ENCODE peak calls at places on chromosomes 1 and 21, in seven cellular contexts. One of them, this sample, is unnamed.

GRCh38 chr1:170663441-170664282 is at the start of gene PRRX1:
- DNase-seq in HCT116: no peak
- DNase-seq in K562: no peak
- DNase-seq in SK-N-SH: no peak
- DNase-seq in HepG2: no peak
- DNase-seq in GM12878: no peak
- DNase-seq in H1: no peak
- DNase-seq in this sample: no peak

GRCh38 chr1:184685116-184685515 is 69.5 kb downstream of the EDEM3 start:
- DNase-seq in H1: no peak
- DNase-seq in K562: no peak
- DNase-seq in SK-N-SH: no peak
- DNase-seq in HepG2: no peak
- DNase-seq in HCT116: no peak
- DNase-seq in GM12878: peak; percentile 63
- DNase-seq in this sample: no peak

GRCh38 chr1:40029608-40030007 is 10.9 kb upstream of the CAP1 start:
- DNase-seq in K562: no peak
- DNase-seq in HepG2: no peak
- DNase-seq in HCT116: no peak
- DNase-seq in SK-N-SH: no peak
- DNase-seq in GM12878: no peak
- DNase-seq in H1: no peak
- DNase-seq in this sample: peak; percentile 80

GRCh38 chr1:185632659-185633428 is 101.3 kb upstream of the HMCN1 start:
- DNase-seq in HepG2: no peak
- DNase-seq in SK-N-SH: no peak
- DNase-seq in GM12878: no peak
- DNase-seq in H1: no peak
- DNase-seq in K562: no peak
- DNase-seq in HCT116: no peak
- DNase-seq in this sample: no peak

GRCh38 chr1:25672763-25673409 is 56.3 kb downstream of the MAN1C1 start:
- DNase-seq in SK-N-SH: no peak
- DNase-seq in HepG2: no peak
- DNase-seq in K562: no peak
- DNase-seq in H1: no peak
- DNase-seq in HCT116: no peak
- DNase-seq in GM12878: no peak
- DNase-seq in this sample: no peak

GRCh38 chr1:75079535-75080290 is 54.5 kb upstream of the LHX8 start:
- DNase-seq in H1: no peak
- DNase-seq in K562: no peak
- DNase-seq in SK-N-SH: peak; percentile 21
- DNase-seq in HepG2: no peak
- DNase-seq in HCT116: no peak
- DNase-seq in GM12878: no peak
- DNase-seq in this sample: peak; percentile 2

GRCh38 chr1:214540324-214540723 is 11.1 kb downstream of the PTPN14 start:
- DNase-seq in SK-N-SH: no peak
- DNase-seq in HepG2: no peak
- DNase-seq in HCT116: no peak
- DNase-seq in GM12878: no peak
- DNase-seq in H1: no peak
- DNase-seq in K562: no peak
- DNase-seq in this sample: no peak

GRCh38 chr1:239810071-239810481 is 281.6 kb upstream of the FMN2 start:
- DNase-seq in GM12878: no peak
- DNase-seq in H1: no peak
- DNase-seq in HepG2: no peak
- DNase-seq in SK-N-SH: no peak
- DNase-seq in K562: no peak
- DNase-seq in HCT116: no peak
- DNase-seq in this sample: no peak

GRCh38 chr1:97073169-97073568 is 351.6 kb downstream of the PTBP2 start:
- DNase-seq in HepG2: no peak
- DNase-seq in SK-N-SH: no peak
- DNase-seq in H1: no peak
- DNase-seq in HCT116: no peak
- DNase-seq in K562: no peak
- DNase-seq in GM12878: no peak
- DNase-seq in this sample: no peak

GRCh38 chr1:183180213-183180612 is 5.9 kb upstream of the LAMC2 start:
- DNase-seq in GM12878: peak; percentile 36
- DNase-seq in H1: no peak
- DNase-seq in HepG2: no peak
- DNase-seq in K562: no peak
- DNase-seq in HCT116: no peak
- DNase-seq in SK-N-SH: peak; percentile 54
- DNase-seq in this sample: no peak

GRCh38 chr1:231808990-231809389 is 182.4 kb downstream of the DISC1 start:
- DNase-seq in GM12878: no peak
- DNase-seq in HCT116: no peak
- DNase-seq in H1: no peak
- DNase-seq in SK-N-SH: no peak
- DNase-seq in HepG2: no peak
- DNase-seq in K562: no peak
- DNase-seq in this sample: no peak

GRCh38 chr21:44272231-44272858 is 10.6 kb upstream of the DNMT3L start:
- DNase-seq in K562: no peak
- DNase-seq in SK-N-SH: no peak
- DNase-seq in HCT116: no peak
- DNase-seq in HepG2: no peak
- DNase-seq in GM12878: no peak
- DNase-seq in H1: no peak
- DNase-seq in this sample: no peak

GRCh38 chr1:33660244-33660643 is 187.8 kb downstream of the ZSCAN20 start:
- DNase-seq in HepG2: no peak
- DNase-seq in SK-N-SH: no peak
- DNase-seq in HCT116: no peak
- DNase-seq in GM12878: no peak
- DNase-seq in H1: no peak
- DNase-seq in K562: no peak
- DNase-seq in this sample: no peak

GRCh38 chr21:15514073-15514946 is 215.5 kb upstream of the USP25 start:
- DNase-seq in HepG2: peak; percentile 94
- DNase-seq in K562: no peak
- DNase-seq in HCT116: no peak
- DNase-seq in SK-N-SH: no peak
- DNase-seq in GM12878: peak; percentile 45
- DNase-seq in H1: no peak
- DNase-seq in this sample: no peak

GRCh38 chr1:225749706-225750105 is 27.9 kb upstream of the SRP9 start:
- DNase-seq in GM12878: no peak
- DNase-seq in H1: no peak
- DNase-seq in SK-N-SH: no peak
- DNase-seq in K562: no peak
- DNase-seq in HCT116: no peak
- DNase-seq in HepG2: no peak
- DNase-seq in this sample: no peak

GRCh38 chr1:41626616-41627375 is 142.3 kb upstream of the EDN2 start:
- DNase-seq in HCT116: peak; percentile 19
- DNase-seq in H1: no peak
- DNase-seq in SK-N-SH: no peak
- DNase-seq in K562: no peak
- DNase-seq in HepG2: no peak
- DNase-seq in GM12878: peak; percentile 33
- DNase-seq in this sample: no peak

GRCh38 chr1:245825128-245825901 is 670.5 kb downstream of the KIF26B start:
- DNase-seq in GM12878: no peak
- DNase-seq in HCT116: no peak
- DNase-seq in K562: no peak
- DNase-seq in HepG2: no peak
- DNase-seq in H1: no peak
- DNase-seq in SK-N-SH: no peak
- DNase-seq in this sample: peak; percentile 54

GRCh38 chr1:247007511-247008405 is at the start of gene ZNF695:
- DNase-seq in SK-N-SH: peak; percentile 98
- DNase-seq in HepG2: peak; percentile 97
- DNase-seq in GM12878: peak; percentile 59
- DNase-seq in HCT116: peak; percentile 97
- DNase-seq in H1: peak; percentile 95
- DNase-seq in K562: peak; percentile 97
- DNase-seq in this sample: peak; percentile 99

GRCh38 chr1:168636642-168637111 is 60.3 kb downstream of the XCL1 start:
- DNase-seq in H1: no peak
- DNase-seq in GM12878: no peak
- DNase-seq in K562: no peak
- DNase-seq in HCT116: no peak
- DNase-seq in SK-N-SH: no peak
- DNase-seq in HepG2: no peak
- DNase-seq in this sample: no peak

GRCh38 chr1:44606701-44607281 is 67.5 kb downstream of the TMEM53 start:
- DNase-seq in HepG2: no peak
- DNase-seq in K562: no peak
- DNase-seq in HCT116: no peak
- DNase-seq in GM12878: no peak
- DNase-seq in SK-N-SH: no peak
- DNase-seq in H1: no peak
- DNase-seq in this sample: no peak

GRCh38 chr1:1340791-1341548 is 8.2 kb downstream of the DVL1 start:
- DNase-seq in HepG2: no peak
- DNase-seq in K562: no peak
- DNase-seq in SK-N-SH: no peak
- DNase-seq in GM12878: no peak
- DNase-seq in H1: no peak
- DNase-seq in HCT116: no peak
- DNase-seq in this sample: no peak
- TF ChIP-seq JUND in HepG2: no peak
- TF ChIP-seq JUND in K562: no peak
- TF ChIP-seq JUND in SK-N-SH: no peak
- TF ChIP-seq JUND in GM12878: no peak
- TF ChIP-seq JUND in H1: no peak
- TF ChIP-seq JUND in HCT116: no peak
- TF ChIP-seq JUND in this sample: no peak

DNA sequence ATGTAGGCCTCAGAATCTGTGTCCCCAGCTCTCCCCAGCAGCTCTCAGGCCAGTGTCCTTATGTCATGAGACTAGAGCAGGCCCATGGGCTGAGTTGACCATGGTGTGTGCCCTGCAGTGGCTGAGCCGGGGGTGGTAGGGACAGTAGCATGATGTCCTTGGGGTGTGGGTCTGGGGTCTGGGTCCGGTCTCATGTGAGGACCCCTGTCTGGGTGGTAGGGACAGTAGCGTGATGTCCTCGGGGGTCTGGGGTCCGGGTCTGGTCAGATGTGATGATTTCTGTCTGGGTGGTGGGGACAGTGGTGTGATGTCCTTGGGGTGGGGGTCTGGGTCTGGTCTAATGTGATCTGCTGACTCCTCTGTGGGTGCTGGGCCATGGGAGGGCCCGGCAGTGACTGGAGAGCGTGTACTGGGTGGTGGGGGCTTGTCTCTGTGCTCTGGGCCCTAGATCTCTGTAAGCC is 64.5 kb downstream of the OBSCN start:
- DNase-seq in HCT116: no peak
- DNase-seq in K562: no peak
- DNase-seq in GM12878: no peak
- DNase-seq in HepG2: no peak
- DNase-seq in SK-N-SH: peak; percentile 25
- DNase-seq in H1: no peak
- DNase-seq in this sample: no peak
- TF ChIP-seq JUND in HCT116: no peak
- TF ChIP-seq JUND in K562: no peak
- TF ChIP-seq JUND in GM12878: no peak
- TF ChIP-seq JUND in HepG2: no peak
- TF ChIP-seq JUND in SK-N-SH: no peak
- TF ChIP-seq JUND in H1: no peak
- TF ChIP-seq JUND in this sample: no peak

GRCh38 chr1:248822148-248823032 is 3.3 kb downstream of the SH3BP5L start:
- DNase-seq in HepG2: no peak
- DNase-seq in H1: no peak
- DNase-seq in GM12878: no peak
- DNase-seq in SK-N-SH: no peak
- DNase-seq in HCT116: no peak
- DNase-seq in K562: peak; percentile 4
- DNase-seq in this sample: no peak

GRCh38 chr1:248821641-248822040 is 4.1 kb downstream of the SH3BP5L start:
- DNase-seq in H1: no peak
- DNase-seq in HCT116: no peak
- DNase-seq in GM12878: no peak
- DNase-seq in K562: no peak
- DNase-seq in SK-N-SH: no peak
- DNase-seq in HepG2: no peak
- DNase-seq in this sample: no peak

GRCh38 chr1:248820041-248820585 is 5.6 kb downstream of the SH3BP5L start:
- DNase-seq in GM12878: no peak
- DNase-seq in H1: no peak
- DNase-seq in HepG2: no peak
- DNase-seq in HCT116: no peak
- DNase-seq in SK-N-SH: peak; percentile 4
- DNase-seq in K562: no peak
- DNase-seq in this sample: no peak

GRCh38 chr1:248818505-248819374 is 7.0 kb downstream of the SH3BP5L start:
- DNase-seq in HepG2: no peak
- DNase-seq in GM12878: no peak
- DNase-seq in H1: no peak
- DNase-seq in SK-N-SH: peak; percentile 3
- DNase-seq in K562: peak; percentile 5
- DNase-seq in HCT116: no peak
- DNase-seq in this sample: peak; percentile 25

DNA sequence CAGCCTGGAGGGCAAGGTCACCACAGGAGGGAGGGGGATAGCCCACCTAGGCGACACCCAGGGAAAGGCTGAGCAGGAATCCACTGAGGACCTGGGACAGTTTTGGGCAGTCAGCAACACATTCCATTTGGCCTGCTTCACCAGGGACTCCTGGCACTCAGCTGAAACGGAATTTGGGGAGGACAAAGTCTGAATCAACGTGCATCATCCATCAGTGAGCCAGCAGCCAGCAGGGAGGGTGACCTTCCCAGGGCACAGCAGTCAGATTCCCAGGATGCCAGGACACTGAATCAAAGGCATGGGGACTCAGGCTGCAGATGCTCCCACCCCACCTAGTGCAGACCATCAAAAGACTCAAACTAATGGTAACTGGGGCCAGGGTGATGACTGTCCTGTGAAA is 4.6 kb downstream of the SH3BP5L start:
- DNase-seq in H1: no peak
- DNase-seq in SK-N-SH: peak; percentile 13
- DNase-seq in HepG2: peak; percentile 51
- DNase-seq in K562: no peak
- DNase-seq in GM12878: no peak
- DNase-seq in HCT116: no peak
- DNase-seq in this sample: no peak
- TF ChIP-seq JUND in H1: no peak
- TF ChIP-seq JUND in SK-N-SH: peak; percentile 83
- TF ChIP-seq JUND in HepG2: no peak
- TF ChIP-seq JUND in K562: no peak
- TF ChIP-seq JUND in GM12878: no peak
- TF ChIP-seq JUND in HCT116: no peak
- TF ChIP-seq JUND in this sample: no peak

DNA sequence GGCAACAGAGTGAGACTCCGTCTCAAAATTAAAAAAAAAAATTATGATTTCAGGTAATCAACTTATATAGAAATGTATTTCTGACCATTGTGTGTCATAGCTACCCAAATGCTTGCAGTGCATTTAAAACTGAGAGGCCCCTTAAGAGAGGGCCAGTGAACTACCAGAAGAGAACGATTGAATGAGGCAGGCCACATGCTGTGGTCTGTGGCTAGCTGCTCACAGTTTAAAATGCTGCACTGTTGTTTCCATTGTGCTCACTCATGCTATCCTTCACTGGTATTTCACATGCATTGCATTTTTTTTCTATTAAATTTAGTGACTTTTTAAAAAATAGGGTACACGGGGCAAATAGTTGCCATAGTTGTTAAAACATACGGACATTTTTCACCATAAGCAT is 26.0 kb downstream of the CHML start:
- DNase-seq in SK-N-SH: no peak
- DNase-seq in K562: no peak
- DNase-seq in GM12878: no peak
- DNase-seq in HCT116: no peak
- DNase-seq in HepG2: no peak
- DNase-seq in H1: no peak
- DNase-seq in this sample: no peak
- TF ChIP-seq JUND in SK-N-SH: no peak
- TF ChIP-seq JUND in K562: no peak
- TF ChIP-seq JUND in GM12878: no peak
- TF ChIP-seq JUND in HCT116: no peak
- TF ChIP-seq JUND in HepG2: no peak
- TF ChIP-seq JUND in H1: no peak
- TF ChIP-seq JUND in this sample: no peak